ENCODE peak calls at places on chromosomes 16 and 17, in seven cellular contexts. F is mucosa of descending colon, V is transverse colon, O is left ventricle myocardium inferior, R is neural crest cell, W is GM20000, D is hepatocyte. I is an unnamed sample.

GRCh38 chr17:1714980-1715802 is 5.0 kb upstream of the TLCD2 start:
- DNase-seq in F (peak; percentile 84), V (peak; percentile 91), O (peak; percentile 94), R (peak; percentile 35), W (no peak), D (peak; percentile 95), I (peak; percentile 90)

GRCh38 chr17:75516255-75516618 is at the start of gene TSEN54:
- DNase-seq in F (peak; percentile 97), V (peak; percentile 97), O (peak; percentile 97), R (peak; percentile 88), W (peak; percentile 100), D (peak; percentile 96), I (peak; percentile 57)

GRCh38 chr16:16120044-16120381 is 103.3 kb downstream of the ABCC6 start:
- DNase-seq in F (peak; percentile 43), V (peak; percentile 36), O (no peak), R (no peak), W (no peak), D (no peak), I (no peak)

GRCh38 chr16:50372611-50373344 is 4.0 kb upstream of the BRD7 start:
- DNase-seq in F (no peak), V (peak; percentile 22), O (peak; percentile 53), R (no peak), W (no peak), D (peak; percentile 34), I (peak; percentile 22)

GRCh38 chr17:14460502-14460901 is 159.6 kb downstream of the HS3ST3B1 start:
- DNase-seq in F (no peak), V (no peak), O (no peak), R (no peak), W (no peak), D (no peak), I (peak; percentile 63)

GRCh38 chr17:81142301-81143199 is 22.8 kb upstream of the PVALEF start:
- DNase-seq in F (peak; percentile 90), V (peak; percentile 81), O (peak; percentile 78), R (peak; percentile 75), W (peak; percentile 88), D (peak; percentile 87), I (peak; percentile 41)

GRCh38 chr16:89971495-89972243 is 23.1 kb downstream of the DEF8 start:
- DNase-seq in F (no peak), V (peak; percentile 29), O (no peak), R (no peak), W (no peak), D (no peak), I (no peak)

GRCh38 chr17:79027274-79027924 is 3.4 kb downstream of the C1QTNF1 start:
- DNase-seq in F (no peak), V (no peak), O (no peak), R (no peak), W (no peak), D (peak; percentile 57), I (no peak)

GRCh38 chr16:4321286-4322120 is 5.6 kb downstream of the GLIS2 start:
- DNase-seq in F (no peak), V (no peak), O (no peak), R (no peak), W (no peak), D (no peak), I (no peak)

GRCh38 chr16:89711601-89712475 is 8.9 kb downstream of the VPS9D1 start:
- DNase-seq in F (peak; percentile 64), V (peak; percentile 74), O (no peak), R (peak; percentile 47), W (peak; percentile 99), D (peak; percentile 70), I (no peak)

GRCh38 chr17:80751070-80751459 is 206.4 kb downstream of the RPTOR start:
- DNase-seq in F (no peak), V (no peak), O (no peak), R (no peak), W (no peak), D (no peak), I (no peak)

GRCh38 chr16:26194526-26194925 is 502.8 kb downstream of the HS3ST4 start:
- DNase-seq in F (no peak), V (no peak), O (no peak), R (no peak), W (no peak), D (no peak), I (no peak)
- TF ChIP-seq CTCF in F (no peak), V (no peak), O (no peak), R (no peak), W (no peak), D (no peak), I (no peak)

GRCh38 chr17:7556627-7557026 is 1.9 kb upstream of the TNFSF13 start:
- DNase-seq in F (peak; percentile 75), V (peak; percentile 76), O (no peak), R (no peak), W (no peak), D (no peak), I (no peak)

GRCh38 chr17:7553356-7553755 is 4.5 kb downstream of the TNFSF12 start:
- DNase-seq in F (no peak), V (no peak), O (no peak), R (no peak), W (no peak), D (no peak), I (no peak)

GRCh38 chr17:7557147-7557764 is 1.3 kb upstream of the TNFSF13 start:
- DNase-seq in F (peak; percentile 75), V (peak; percentile 78), O (no peak), R (no peak), W (no peak), D (no peak), I (no peak)

GRCh38 chr17:7557825-7558543 is 566 bp upstream of the TNFSF13 start:
- DNase-seq in F (peak; percentile 93), V (peak; percentile 94), O (peak; percentile 87), R (no peak), W (peak; percentile 72), D (peak; percentile 81), I (peak; percentile 45)

DNA sequence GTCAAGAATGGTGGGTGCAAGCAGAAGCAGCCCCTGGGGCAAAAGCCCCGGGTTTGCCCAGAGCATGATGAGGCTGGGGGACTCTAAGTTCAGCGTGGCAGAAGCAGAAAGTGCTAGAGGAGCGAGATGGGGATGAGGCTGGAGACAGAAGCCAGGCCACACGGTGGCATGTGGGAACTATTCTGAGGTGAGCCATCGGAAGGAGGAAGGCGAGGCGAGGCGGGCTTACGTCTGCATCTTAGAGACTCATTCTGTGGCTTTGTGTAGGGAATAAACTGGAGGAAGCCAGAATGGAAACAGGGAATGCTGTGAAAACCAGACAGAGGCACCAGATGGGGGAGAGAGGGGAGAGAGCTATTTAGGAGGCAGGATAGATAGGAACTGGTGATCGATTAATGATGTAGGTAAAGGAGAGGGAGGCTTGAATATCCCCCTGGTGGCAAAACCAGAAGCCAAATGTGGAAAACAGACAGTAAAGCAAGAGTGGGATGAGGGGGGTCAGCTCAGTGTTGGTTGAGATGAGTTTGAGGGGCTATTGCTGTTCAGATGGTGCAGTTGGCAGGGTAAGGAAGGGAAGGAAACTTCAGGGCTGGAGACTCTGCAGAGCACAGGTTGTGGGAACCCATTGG is 3.1 kb upstream of the TNFSF13 start:
- DNase-seq in F (no peak), V (no peak), O (no peak), R (no peak), W (no peak), D (no peak), I (no peak)
- TF ChIP-seq CTCF in F (no peak), V (no peak), O (no peak), R (peak; percentile 31), W (no peak), D (no peak), I (peak; percentile 2)

GRCh38 chr16:1277945-1278282 is 22.0 kb downstream of the TPSD1 start:
- DNase-seq in F (no peak), V (no peak), O (no peak), R (no peak), W (no peak), D (no peak), I (no peak)

GRCh38 chr16:1279945-1280589 is 24.2 kb downstream of the TPSD1 start:
- DNase-seq in F (no peak), V (no peak), O (no peak), R (no peak), W (no peak), D (no peak), I (no peak)

GRCh38 chr16:1277016-1277944 is 21.4 kb downstream of the TPSD1 start:
- DNase-seq in F (no peak), V (no peak), O (no peak), R (no peak), W (no peak), D (no peak), I (no peak)

GRCh38 chr16:1279081-1279944 is 23.4 kb downstream of the TPSD1 start:
- DNase-seq in F (no peak), V (no peak), O (no peak), R (no peak), W (no peak), D (no peak), I (no peak)

DNA sequence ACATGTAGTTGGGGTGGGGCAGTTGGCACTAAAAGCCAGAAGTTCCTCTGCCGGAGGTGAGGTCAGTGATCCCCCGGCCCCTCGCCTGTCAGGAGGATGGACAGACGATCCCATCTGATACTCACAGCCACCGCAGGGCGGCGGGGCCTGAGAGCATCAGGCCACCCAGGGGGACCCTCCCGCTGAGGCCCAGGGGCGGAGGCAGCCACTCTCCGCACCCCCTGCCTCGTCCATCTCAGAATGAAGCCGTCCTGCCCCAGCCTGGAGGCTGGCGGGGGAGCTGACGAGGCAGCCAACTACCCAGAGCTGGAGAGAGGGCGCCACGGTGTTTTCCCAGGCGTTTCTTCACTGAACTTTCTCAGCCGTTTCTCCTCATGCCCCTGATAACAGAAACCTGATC is 22.6 kb downstream of the TPSD1 start:
- DNase-seq in F (no peak), V (no peak), O (no peak), R (no peak), W (no peak), D (no peak), I (no peak)
- TF ChIP-seq CTCF in F (no peak), V (no peak), O (no peak), R (no peak), W (no peak), D (no peak), I (no peak)

GRCh38 chr16:491225-491919 is 36.1 kb upstream of the CAPN15 start:
- DNase-seq in F (no peak), V (no peak), O (no peak), R (no peak), W (no peak), D (no peak), I (no peak)

GRCh38 chr16:492211-492875 is 35.2 kb upstream of the CAPN15 start:
- DNase-seq in F (no peak), V (no peak), O (no peak), R (no peak), W (peak; percentile 51), D (no peak), I (no peak)

GRCh38 chr16:496097-496886 is 31.2 kb upstream of the CAPN15 start:
- DNase-seq in F (no peak), V (no peak), O (no peak), R (no peak), W (no peak), D (no peak), I (no peak)

GRCh38 chr16:497258-497657 is 30.3 kb upstream of the CAPN15 start:
- DNase-seq in F (no peak), V (no peak), O (no peak), R (no peak), W (no peak), D (no peak), I (no peak)

DNA sequence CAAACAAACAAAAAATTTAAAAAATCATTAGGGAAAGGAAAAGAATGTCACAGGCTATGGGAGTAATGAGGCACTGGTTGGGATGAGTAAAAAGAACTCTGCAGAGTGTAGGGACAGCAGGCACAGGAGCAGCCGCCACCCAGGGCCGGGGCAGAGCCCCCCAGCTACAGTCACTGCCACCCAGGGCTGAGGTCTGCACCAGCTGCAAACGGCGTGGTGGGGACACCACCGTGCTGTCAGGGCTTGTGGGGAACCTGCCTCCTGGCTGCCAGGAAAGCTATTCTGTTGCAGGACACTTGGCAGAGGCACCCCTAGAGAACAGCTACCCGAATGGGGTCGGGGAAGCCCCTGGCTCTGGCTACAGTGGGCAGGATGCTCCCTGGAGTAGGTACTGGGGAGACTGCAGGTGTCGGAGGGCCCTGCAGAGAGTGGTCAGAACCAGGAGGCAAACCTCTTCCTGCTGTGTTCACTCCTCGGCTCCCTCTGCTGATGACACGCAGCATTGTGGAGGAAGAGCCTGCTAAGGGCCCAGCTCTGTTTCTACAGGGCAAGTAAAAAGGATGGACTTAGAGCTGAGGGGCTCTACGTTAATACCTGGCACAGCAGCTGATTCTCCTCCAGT is 32.3 kb upstream of the CAPN15 start:
- DNase-seq in F (peak; percentile 53), V (peak; percentile 36), O (no peak), R (no peak), W (peak; percentile 62), D (peak; percentile 54), I (no peak)
- TF ChIP-seq CTCF in F (no peak), V (peak; percentile 26), O (peak; percentile 49), R (peak; percentile 54), W (no peak), D (peak; percentile 39), I (peak; percentile 47)

I was measured in AG09319.